ENCODE peak calls at places on chromosomes 6 and 20, in four cellular contexts. E is MM.1S, O is trophoblast cell, D is mammary epithelial cell. Y is an unnamed sample.

GRCh38 chr20:9440891-9441290 is 73.5 kb upstream of the LAMP5 start:
- DNase-seq in E (no peak), O (no peak), D (no peak), Y (no peak)

GRCh38 chr6:108850669-108851467 is 2.6 kb downstream of the ARMC2 start:
- DNase-seq in E (no peak), O (no peak), D (no peak), Y (no peak)

GRCh38 chr6:18022398-18023231 is 35.2 kb upstream of the KIF13A start:
- DNase-seq in E (no peak), O (peak; percentile 63), D (peak; percentile 58), Y (no peak)

GRCh38 chr6:110482774-110483400 is 6.5 kb upstream of the SLC22A16 start:
- DNase-seq in E (no peak), O (no peak), D (no peak), Y (no peak)

GRCh38 chr6:89310929-89311328 is 4.2 kb downstream of the GABRR2 start:
- DNase-seq in E (no peak), O (peak; percentile 26), D (no peak), Y (no peak)

GRCh38 chr6:17156966-17157365 is 55.1 kb downstream of the STMND1 start:
- DNase-seq in E (no peak), O (no peak), D (no peak), Y (no peak)

GRCh38 chr6:44609051-44609612 is 221.6 kb downstream of the CDC5L start:
- DNase-seq in E (no peak), O (no peak), D (peak; percentile 7), Y (no peak)

GRCh38 chr6:125764105-125764671 is 14.8 kb downstream of the HEY2 start:
- DNase-seq in E (no peak), O (no peak), D (no peak), Y (no peak)

GRCh38 chr6:110310861-110311446 is 47.2 kb downstream of the METTL24 start:
- DNase-seq in E (peak; percentile 17), O (no peak), D (no peak), Y (no peak)

GRCh38 chr20:15205023-15205422 is 867.6 kb upstream of the FLRT3 start:
- DNase-seq in E (no peak), O (no peak), D (no peak), Y (no peak)

GRCh38 chr6:47700051-47700450 is 1.7 kb downstream of the ADGRF4 start:
- DNase-seq in E (no peak), O (peak; percentile 84), D (peak; percentile 99), Y (no peak)

GRCh38 chr20:63689046-63690000 is 7.1 kb upstream of the TNFRSF6B start:
- DNase-seq in E (no peak), O (no peak), D (no peak), Y (no peak)
- H3K27ac ChIP-seq in E (no peak overlapping the region), O (no peak overlapping the region), D (no peak overlapping the region), Y (no peak overlapping the region)

DNA sequence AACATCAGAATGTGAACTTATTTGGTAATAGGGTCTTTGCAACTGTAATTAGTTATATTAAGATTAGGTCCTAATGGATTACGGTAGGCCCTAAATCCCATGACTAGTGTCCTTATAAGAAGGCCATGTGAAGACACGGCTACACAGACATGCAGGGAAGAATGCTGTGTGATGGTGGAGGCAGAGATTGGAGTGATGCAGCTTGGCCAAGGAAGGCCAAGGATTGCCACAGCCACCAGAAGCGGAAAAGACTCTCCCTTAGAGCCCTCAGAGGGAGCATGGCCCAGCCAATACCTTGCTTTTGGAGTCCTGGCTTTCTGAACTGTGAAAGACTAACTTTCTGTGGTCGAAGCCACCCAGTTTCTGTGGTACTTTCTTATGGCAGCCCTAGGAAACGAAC is 9.7 kb upstream of the SMIM13 start:
- DNase-seq in E (no peak), O (no peak), D (no peak), Y (no peak)
- H2AFZ ChIP-seq in E (no peak overlapping the region), O (no peak overlapping the region), D (no peak overlapping the region), Y (no peak overlapping the region)

GRCh38 chr6:164068533-164068932 is 654.0 kb downstream of the QKI start:
- DNase-seq in E (no peak), O (no peak), D (no peak), Y (no peak)

GRCh38 chr6:164057876-164058275 is 643.4 kb downstream of the QKI start:
- DNase-seq in E (no peak), O (no peak), D (no peak), Y (no peak)

GRCh38 chr6:164063346-164063745 is 648.8 kb downstream of the QKI start:
- DNase-seq in E (no peak), O (no peak), D (no peak), Y (no peak)

GRCh38 chr6:164062872-164063271 is 648.4 kb downstream of the QKI start:
- DNase-seq in E (no peak), O (no peak), D (no peak), Y (no peak)
- H3K4me2 ChIP-seq in E (no peak overlapping the region), O (no peak overlapping the region), D (no peak overlapping the region), Y (no peak overlapping the region)

GRCh38 chr6:106730672-106731071 is 101.3 kb downstream of the QRSL1 start:
- DNase-seq in E (no peak), O (no peak), D (no peak), Y (no peak)

GRCh38 chr6:106730264-106730663 is 100.9 kb downstream of the QRSL1 start:
- DNase-seq in E (no peak), O (no peak), D (no peak), Y (no peak)

GRCh38 chr6:106732541-106732940 is 103.2 kb downstream of the QRSL1 start:
- DNase-seq in E (no peak), O (no peak), D (no peak), Y (no peak)

GRCh38 chr6:106731144-106731842 is 101.9 kb downstream of the QRSL1 start:
- DNase-seq in E (no peak), O (no peak), D (no peak), Y (no peak)

DNA sequence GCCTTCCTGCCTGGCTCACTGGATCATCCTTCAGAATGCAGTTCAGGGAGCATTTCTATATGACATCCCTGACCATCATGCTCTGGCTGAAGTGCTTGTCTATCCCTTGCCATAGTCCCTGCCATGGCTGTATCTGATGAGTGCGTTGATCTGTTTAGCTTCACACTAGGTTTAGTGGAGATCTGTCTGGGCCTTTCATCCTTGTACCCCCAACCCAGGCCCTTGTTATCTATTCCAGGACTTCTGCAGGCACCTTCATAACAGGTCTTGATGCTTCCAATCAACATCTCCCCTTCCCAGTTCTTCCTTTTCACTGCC is 102.4 kb downstream of the QRSL1 start:
- DNase-seq in E (no peak), O (no peak), D (no peak), Y (no peak)
- H3K27ac ChIP-seq in E (no peak overlapping the region), O (no peak overlapping the region), D (no peak overlapping the region), Y (no peak overlapping the region)

GRCh38 chr6:11814819-11815218 is 36.2 kb upstream of the ADTRP start:
- DNase-seq in E (no peak), O (no peak), D (peak; percentile 60), Y (no peak)
- H2AFZ ChIP-seq in E (no peak overlapping the region), O (no peak overlapping the region), D (peak overlapping the region; percentile 93), Y (no peak overlapping the region)

GRCh38 chr6:10535198-10535597 is 14.0 kb downstream of the GCNT2 start:
- DNase-seq in E (no peak), O (no peak), D (no peak), Y (peak; percentile 61)
- H3K4me2 ChIP-seq in E (no peak overlapping the region), O (no peak overlapping the region), D (no peak overlapping the region), Y (peak overlapping the region; percentile 75)

GRCh38 chr6:27889275-27889627 is 22.9 kb downstream of the OR2B2 start:
- DNase-seq in E (no peak), O (no peak), D (no peak), Y (no peak)
- H3K27ac ChIP-seq in E (peak overlapping the region; percentile 98), O (no peak overlapping the region), D (no peak overlapping the region), Y (peak overlapping the region; percentile 100)

DNA sequence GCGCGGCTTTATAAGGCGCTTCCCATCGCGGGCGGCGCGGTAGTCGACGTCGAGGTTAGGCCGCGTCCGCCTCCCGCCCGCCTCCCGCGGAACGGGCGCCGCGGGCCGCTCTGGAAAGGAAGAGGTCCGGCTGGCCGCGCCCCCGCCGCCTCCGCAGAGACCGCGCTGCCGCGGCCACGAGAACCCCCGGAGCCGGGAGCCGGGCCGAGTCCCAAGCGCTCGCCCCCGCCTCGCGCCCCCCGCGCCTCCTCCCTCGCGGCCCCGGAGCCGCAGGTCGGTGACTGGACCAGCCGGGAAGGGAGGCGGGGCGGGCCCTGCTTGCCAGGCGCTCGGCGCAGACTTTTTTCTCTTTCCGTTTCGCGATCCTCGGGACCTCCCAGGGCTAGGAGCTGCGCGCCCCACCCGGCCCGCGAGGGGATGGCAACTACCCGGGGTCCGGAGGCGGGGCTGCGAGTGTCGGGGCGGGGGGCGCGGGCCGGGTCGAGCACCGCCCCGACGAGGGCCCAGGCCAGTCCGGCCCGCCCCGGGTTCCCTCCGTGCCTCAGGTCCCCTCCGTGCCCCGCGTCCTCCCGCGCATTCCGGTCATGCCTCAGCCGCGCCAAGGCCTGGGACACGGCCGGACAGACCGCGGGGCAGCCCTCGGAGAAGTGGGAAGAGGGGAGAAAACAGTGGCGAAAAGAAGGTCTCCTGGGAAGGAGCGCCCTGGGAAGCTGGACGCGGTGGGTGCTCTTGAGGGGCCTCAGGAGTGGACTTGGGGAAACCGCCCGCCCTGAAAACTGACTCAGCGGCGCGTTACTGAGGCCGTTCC is 421 bp upstream of the PXDC1 start:
- DNase-seq in E (peak; percentile 55), O (peak; percentile 83), D (peak; percentile 78), Y (no peak)
- H2AFZ ChIP-seq in E (peak overlapping the region; percentile 45), O (peak overlapping the region; percentile 82), D (peak overlapping the region; percentile 87), Y (no peak overlapping the region)

Y was measured in OCI-LY7.